ENCODE peak calls at places on chromosomes 6 and 20, in nine cellular contexts. One of them, this sample, is unnamed.

GRCh38 chr6:165881812-165882211 is 218.8 kb upstream of the PDE10A start:
- DNase-seq in fibroblast of lung: no peak
- DNase-seq in fibroblast of mammary gland: no peak
- DNase-seq in Peyer's patch: no peak
- DNase-seq in Panc1: no peak
- DNase-seq in progenitor cell of endocrine pancreas: no peak
- DNase-seq in heart left ventricle: no peak
- DNase-seq in IMR-90: no peak
- DNase-seq in neural progenitor cell: no peak
- DNase-seq in this sample: no peak

GRCh38 chr6:131519670-131520436 is 53.2 kb upstream of the ARG1 start:
- DNase-seq in fibroblast of mammary gland: peak
- DNase-seq in progenitor cell of endocrine pancreas: no peak
- DNase-seq in Panc1: no peak
- DNase-seq in fibroblast of lung: peak
- DNase-seq in Peyer's patch: no peak
- DNase-seq in heart left ventricle: no peak
- DNase-seq in IMR-90: peak
- DNase-seq in neural progenitor cell: peak
- DNase-seq in this sample: no peak

GRCh38 chr6:142947702-142948480 is 2.9 kb upstream of the HIVEP2 start:
- DNase-seq in fibroblast of mammary gland: no peak
- DNase-seq in fibroblast of lung: no peak
- DNase-seq in progenitor cell of endocrine pancreas: no peak
- DNase-seq in neural progenitor cell: no peak
- DNase-seq in Peyer's patch: peak
- DNase-seq in IMR-90: no peak
- DNase-seq in heart left ventricle: no peak
- DNase-seq in Panc1: no peak
- DNase-seq in this sample: no peak

GRCh38 chr6:72617721-72618120 is 4.1 kb upstream of the KCNQ5 start:
- DNase-seq in neural progenitor cell: no peak
- DNase-seq in Peyer's patch: no peak
- DNase-seq in heart left ventricle: no peak
- DNase-seq in fibroblast of lung: no peak
- DNase-seq in fibroblast of mammary gland: no peak
- DNase-seq in Panc1: no peak
- DNase-seq in IMR-90: no peak
- DNase-seq in progenitor cell of endocrine pancreas: no peak
- DNase-seq in this sample: no peak

GRCh38 chr6:56789879-56790278 is 147.2 kb upstream of the DST start:
- DNase-seq in progenitor cell of endocrine pancreas: no peak
- DNase-seq in neural progenitor cell: no peak
- DNase-seq in IMR-90: no peak
- DNase-seq in heart left ventricle: no peak
- DNase-seq in Peyer's patch: no peak
- DNase-seq in fibroblast of mammary gland: no peak
- DNase-seq in Panc1: no peak
- DNase-seq in fibroblast of lung: no peak
- DNase-seq in this sample: no peak

GRCh38 chr20:46875059-46875458 is 19.6 kb upstream of the EYA2 start:
- DNase-seq in Peyer's patch: no peak
- DNase-seq in IMR-90: no peak
- DNase-seq in fibroblast of mammary gland: no peak
- DNase-seq in heart left ventricle: no peak
- DNase-seq in fibroblast of lung: no peak
- DNase-seq in neural progenitor cell: no peak
- DNase-seq in progenitor cell of endocrine pancreas: no peak
- DNase-seq in Panc1: no peak
- DNase-seq in this sample: no peak

GRCh38 chr6:143236151-143236788 is 175.6 kb downstream of the AIG1 start:
- DNase-seq in Panc1: no peak
- DNase-seq in progenitor cell of endocrine pancreas: no peak
- DNase-seq in IMR-90: peak
- DNase-seq in fibroblast of mammary gland: peak
- DNase-seq in neural progenitor cell: no peak
- DNase-seq in fibroblast of lung: peak
- DNase-seq in Peyer's patch: no peak
- DNase-seq in heart left ventricle: peak
- DNase-seq in this sample: no peak

GRCh38 chr6:78598966-78599365 is 268.4 kb upstream of the IRAK1BP1 start:
- DNase-seq in progenitor cell of endocrine pancreas: no peak
- DNase-seq in heart left ventricle: no peak
- DNase-seq in fibroblast of lung: peak
- DNase-seq in Panc1: peak
- DNase-seq in neural progenitor cell: no peak
- DNase-seq in Peyer's patch: no peak
- DNase-seq in IMR-90: peak
- DNase-seq in fibroblast of mammary gland: peak
- DNase-seq in this sample: no peak

GRCh38 chr20:2750343-2751251 is 49.8 kb downstream of the CPXM1 start:
- DNase-seq in fibroblast of mammary gland: peak
- DNase-seq in neural progenitor cell: peak
- DNase-seq in IMR-90: peak
- DNase-seq in Peyer's patch: no peak
- DNase-seq in Panc1: no peak
- DNase-seq in fibroblast of lung: peak
- DNase-seq in progenitor cell of endocrine pancreas: no peak
- DNase-seq in heart left ventricle: no peak
- DNase-seq in this sample: no peak

GRCh38 chr6:165883851-165884640 is 221.0 kb upstream of the PDE10A start:
- DNase-seq in Panc1: no peak
- DNase-seq in Peyer's patch: no peak
- DNase-seq in heart left ventricle: no peak
- DNase-seq in fibroblast of mammary gland: peak
- DNase-seq in IMR-90: peak
- DNase-seq in neural progenitor cell: no peak
- DNase-seq in fibroblast of lung: peak
- DNase-seq in progenitor cell of endocrine pancreas: no peak
- DNase-seq in this sample: no peak

GRCh38 chr6:19052219-19052618 is 665.1 kb downstream of the RNF144B start:
- DNase-seq in Peyer's patch: no peak
- DNase-seq in neural progenitor cell: no peak
- DNase-seq in IMR-90: no peak
- DNase-seq in Panc1: no peak
- DNase-seq in heart left ventricle: no peak
- DNase-seq in progenitor cell of endocrine pancreas: no peak
- DNase-seq in fibroblast of mammary gland: peak
- DNase-seq in fibroblast of lung: peak
- DNase-seq in this sample: no peak

GRCh38 chr6:7691675-7692452 is 34.0 kb upstream of the BMP6 start:
- DNase-seq in progenitor cell of endocrine pancreas: no peak
- DNase-seq in Peyer's patch: no peak
- DNase-seq in fibroblast of mammary gland: peak
- DNase-seq in Panc1: peak
- DNase-seq in IMR-90: peak
- DNase-seq in neural progenitor cell: peak
- DNase-seq in heart left ventricle: peak
- DNase-seq in fibroblast of lung: peak
- DNase-seq in this sample: no peak

GRCh38 chr20:25050501-25051350 is 7.2 kb downstream of the ACSS1 start:
- DNase-seq in heart left ventricle: peak
- DNase-seq in neural progenitor cell: no peak
- DNase-seq in fibroblast of mammary gland: no peak
- DNase-seq in progenitor cell of endocrine pancreas: no peak
- DNase-seq in fibroblast of lung: no peak
- DNase-seq in Peyer's patch: peak
- DNase-seq in IMR-90: no peak
- DNase-seq in Panc1: no peak
- DNase-seq in this sample: peak

GRCh38 chr6:40457261-40457660 is 129.9 kb downstream of the LRFN2 start:
- DNase-seq in fibroblast of lung: no peak
- DNase-seq in progenitor cell of endocrine pancreas: no peak
- DNase-seq in heart left ventricle: no peak
- DNase-seq in Peyer's patch: no peak
- DNase-seq in IMR-90: no peak
- DNase-seq in neural progenitor cell: no peak
- DNase-seq in Panc1: no peak
- DNase-seq in fibroblast of mammary gland: no peak
- DNase-seq in this sample: no peak

GRCh38 chr6:150307520-150307919 is 61.3 kb upstream of the IYD start:
- DNase-seq in progenitor cell of endocrine pancreas: no peak
- DNase-seq in Panc1: no peak
- DNase-seq in neural progenitor cell: no peak
- DNase-seq in fibroblast of mammary gland: no peak
- DNase-seq in IMR-90: no peak
- DNase-seq in Peyer's patch: no peak
- DNase-seq in fibroblast of lung: no peak
- DNase-seq in heart left ventricle: no peak
- DNase-seq in this sample: no peak

GRCh38 chr6:818191-818590 is 125.3 kb upstream of the EXOC2 start:
- DNase-seq in progenitor cell of endocrine pancreas: no peak
- DNase-seq in neural progenitor cell: no peak
- DNase-seq in heart left ventricle: no peak
- DNase-seq in Panc1: no peak
- DNase-seq in Peyer's patch: no peak
- DNase-seq in fibroblast of mammary gland: no peak
- DNase-seq in fibroblast of lung: no peak
- DNase-seq in IMR-90: no peak
- DNase-seq in this sample: no peak

GRCh38 chr6:816510-817084 is 123.7 kb upstream of the EXOC2 start:
- DNase-seq in fibroblast of mammary gland: no peak
- DNase-seq in Panc1: no peak
- DNase-seq in progenitor cell of endocrine pancreas: no peak
- DNase-seq in fibroblast of lung: no peak
- DNase-seq in heart left ventricle: no peak
- DNase-seq in IMR-90: no peak
- DNase-seq in Peyer's patch: no peak
- DNase-seq in neural progenitor cell: no peak
- DNase-seq in this sample: no peak

GRCh38 chr6:814378-815347 is 121.7 kb upstream of the EXOC2 start:
- DNase-seq in IMR-90: no peak
- DNase-seq in Peyer's patch: no peak
- DNase-seq in fibroblast of lung: no peak
- DNase-seq in fibroblast of mammary gland: no peak
- DNase-seq in Panc1: no peak
- DNase-seq in neural progenitor cell: no peak
- DNase-seq in progenitor cell of endocrine pancreas: no peak
- DNase-seq in heart left ventricle: no peak
- DNase-seq in this sample: no peak

GRCh38 chr6:811806-812205 is 118.9 kb upstream of the EXOC2 start:
- DNase-seq in heart left ventricle: no peak
- DNase-seq in fibroblast of mammary gland: no peak
- DNase-seq in Peyer's patch: no peak
- DNase-seq in IMR-90: no peak
- DNase-seq in Panc1: no peak
- DNase-seq in progenitor cell of endocrine pancreas: no peak
- DNase-seq in neural progenitor cell: no peak
- DNase-seq in fibroblast of lung: no peak
- DNase-seq in this sample: no peak

DNA sequence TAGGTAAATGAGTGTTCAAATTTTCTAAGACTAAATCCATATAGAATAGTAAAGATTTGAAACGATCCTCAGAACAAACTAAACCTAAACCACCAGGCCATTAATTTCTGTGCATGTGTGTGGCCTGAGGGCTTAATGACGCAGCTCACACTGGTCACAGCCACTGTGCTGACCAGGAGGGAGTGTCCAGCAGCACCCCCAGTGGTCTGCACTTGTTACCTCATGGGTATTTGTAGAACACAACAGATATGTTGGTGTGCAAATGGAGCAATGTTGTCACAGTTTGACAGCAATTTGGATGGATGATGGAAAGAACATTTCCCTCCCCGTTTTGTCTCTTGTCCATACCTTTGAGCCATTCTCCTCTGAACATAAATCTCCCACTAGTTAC is 122.4 kb upstream of the EXOC2 start:
- DNase-seq in heart left ventricle: no peak
- DNase-seq in fibroblast of mammary gland: no peak
- DNase-seq in progenitor cell of endocrine pancreas: no peak
- DNase-seq in fibroblast of lung: no peak
- DNase-seq in neural progenitor cell: peak
- DNase-seq in Panc1: no peak
- DNase-seq in Peyer's patch: no peak
- DNase-seq in IMR-90: no peak
- DNase-seq in this sample: no peak
- TF ChIP-seq CTCF in heart left ventricle: no peak
- TF ChIP-seq CTCF in fibroblast of mammary gland: no peak
- TF ChIP-seq CTCF in progenitor cell of endocrine pancreas: peak
- TF ChIP-seq CTCF in fibroblast of lung: peak
- TF ChIP-seq CTCF in neural progenitor cell: peak
- TF ChIP-seq CTCF in Panc1: peak
- TF ChIP-seq CTCF in Peyer's patch: no peak
- TF ChIP-seq CTCF in IMR-90: no peak
- TF ChIP-seq CTCF in this sample: no peak

DNA sequence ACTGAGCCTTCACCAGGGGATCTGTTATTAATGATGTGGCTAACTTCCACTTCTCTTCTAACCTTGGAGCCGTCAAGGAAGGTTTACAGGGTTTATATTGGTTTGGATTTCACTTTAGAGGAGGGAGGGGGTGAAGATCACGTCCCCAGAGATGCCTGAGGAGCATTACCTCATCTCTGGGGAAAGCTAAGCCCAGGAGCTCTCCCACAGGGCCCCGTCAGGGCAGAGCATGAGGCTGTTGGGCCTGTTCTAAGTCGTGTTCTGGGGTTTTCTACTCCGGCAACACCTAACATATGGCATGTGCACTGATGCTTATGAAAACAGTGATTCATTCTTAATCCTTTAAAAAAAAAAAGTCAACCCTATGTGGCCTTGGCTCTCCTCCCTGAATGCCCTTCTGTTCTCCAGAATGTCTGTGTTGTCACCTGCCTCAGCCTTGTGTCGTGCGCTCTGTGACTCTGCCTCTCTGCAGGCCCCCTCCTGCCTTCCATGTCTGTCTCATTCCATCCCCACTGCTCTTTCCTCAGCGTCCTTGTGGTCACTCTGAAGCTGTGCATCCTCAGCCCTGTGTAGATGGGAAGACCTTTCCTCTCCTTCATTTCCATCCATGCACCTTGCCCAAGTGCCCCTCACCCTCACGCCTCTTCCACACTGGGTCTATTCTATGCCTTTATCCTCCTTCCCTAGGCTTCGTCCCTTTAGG is 97.4 kb upstream of the JARID2 start:
- DNase-seq in fibroblast of lung: peak
- DNase-seq in Peyer's patch: no peak
- DNase-seq in progenitor cell of endocrine pancreas: no peak
- DNase-seq in IMR-90: peak
- DNase-seq in fibroblast of mammary gland: peak
- DNase-seq in heart left ventricle: no peak
- DNase-seq in Panc1: no peak
- DNase-seq in neural progenitor cell: peak
- DNase-seq in this sample: no peak
- TF ChIP-seq CTCF in fibroblast of lung: no peak
- TF ChIP-seq CTCF in Peyer's patch: no peak
- TF ChIP-seq CTCF in progenitor cell of endocrine pancreas: no peak
- TF ChIP-seq CTCF in IMR-90: no peak
- TF ChIP-seq CTCF in fibroblast of mammary gland: peak
- TF ChIP-seq CTCF in heart left ventricle: no peak
- TF ChIP-seq CTCF in Panc1: no peak
- TF ChIP-seq CTCF in neural progenitor cell: no peak
- TF ChIP-seq CTCF in this sample: no peak

GRCh38 chr6:34973547-34974248 is 84.6 kb downstream of the ANKS1A start:
- DNase-seq in fibroblast of lung: no peak
- DNase-seq in progenitor cell of endocrine pancreas: no peak
- DNase-seq in IMR-90: no peak
- DNase-seq in heart left ventricle: no peak
- DNase-seq in neural progenitor cell: no peak
- DNase-seq in Panc1: no peak
- DNase-seq in fibroblast of mammary gland: no peak
- DNase-seq in Peyer's patch: no peak
- DNase-seq in this sample: no peak
- TF ChIP-seq CTCF in fibroblast of lung: peak
- TF ChIP-seq CTCF in progenitor cell of endocrine pancreas: no peak
- TF ChIP-seq CTCF in IMR-90: no peak
- TF ChIP-seq CTCF in heart left ventricle: no peak
- TF ChIP-seq CTCF in neural progenitor cell: peak
- TF ChIP-seq CTCF in Panc1: peak
- TF ChIP-seq CTCF in fibroblast of mammary gland: peak
- TF ChIP-seq CTCF in Peyer's patch: no peak
- TF ChIP-seq CTCF in this sample: no peak

GRCh38 chr20:22574545-22575086 is 9.8 kb downstream of the FOXA2 start:
- DNase-seq in neural progenitor cell: no peak
- DNase-seq in progenitor cell of endocrine pancreas: no peak
- DNase-seq in heart left ventricle: no peak
- DNase-seq in fibroblast of lung: no peak
- DNase-seq in IMR-90: no peak
- DNase-seq in fibroblast of mammary gland: no peak
- DNase-seq in Panc1: no peak
- DNase-seq in Peyer's patch: no peak
- DNase-seq in this sample: no peak
- TF ChIP-seq CTCF in neural progenitor cell: peak
- TF ChIP-seq CTCF in progenitor cell of endocrine pancreas: no peak
- TF ChIP-seq CTCF in heart left ventricle: no peak
- TF ChIP-seq CTCF in fibroblast of lung: no peak
- TF ChIP-seq CTCF in IMR-90: no peak
- TF ChIP-seq CTCF in fibroblast of mammary gland: no peak
- TF ChIP-seq CTCF in Panc1: peak
- TF ChIP-seq CTCF in Peyer's patch: no peak
- TF ChIP-seq CTCF in this sample: no peak

This sample was measured in activated B cell treated with CpG ODN at 0.5 μM for 24 hours.